ENCODE peak calls at places on chromosomes 6 and 20, in nine cellular contexts. One of them, this sample, is unnamed.

GRCh38 chr6:34602318-34603111 is 46.4 kb upstream of the SPDEF start:
- DNase-seq in fibroblast of the aortic adventitia: no peak
- DNase-seq in endothelial cell: no peak
- DNase-seq in nucleus accumbens: no peak
- DNase-seq in AG10803: no peak
- DNase-seq in nephron progenitor cell: no peak
- DNase-seq in HT-29: peak
- DNase-seq in H7: no peak
- DNase-seq in astrocyte of the cerebellum: no peak
- DNase-seq in this sample: no peak

GRCh38 chr6:160269122-160269521 is 10.5 kb upstream of the SLC22A2 start:
- DNase-seq in nephron progenitor cell: no peak
- DNase-seq in nucleus accumbens: no peak
- DNase-seq in astrocyte of the cerebellum: no peak
- DNase-seq in HT-29: no peak
- DNase-seq in AG10803: no peak
- DNase-seq in H7: no peak
- DNase-seq in endothelial cell: no peak
- DNase-seq in fibroblast of the aortic adventitia: no peak
- DNase-seq in this sample: no peak

GRCh38 chr20:57841297-57841866 is 131.6 kb upstream of the PMEPA1 start:
- DNase-seq in nephron progenitor cell: no peak
- DNase-seq in astrocyte of the cerebellum: no peak
- DNase-seq in fibroblast of the aortic adventitia: no peak
- DNase-seq in HT-29: no peak
- DNase-seq in H7: no peak
- DNase-seq in nucleus accumbens: no peak
- DNase-seq in AG10803: no peak
- DNase-seq in endothelial cell: no peak
- DNase-seq in this sample: no peak

GRCh38 chr6:33205172-33206026 is 944 bp downstream of the HSD17B8 start:
- DNase-seq in AG10803: peak
- DNase-seq in fibroblast of the aortic adventitia: no peak
- DNase-seq in H7: peak
- DNase-seq in HT-29: peak
- DNase-seq in nucleus accumbens: no peak
- DNase-seq in astrocyte of the cerebellum: no peak
- DNase-seq in endothelial cell: no peak
- DNase-seq in nephron progenitor cell: no peak
- DNase-seq in this sample: no peak

GRCh38 chr6:2448826-2449571 is 203.6 kb upstream of the GMDS start:
- DNase-seq in endothelial cell: peak
- DNase-seq in HT-29: peak
- DNase-seq in nephron progenitor cell: peak
- DNase-seq in astrocyte of the cerebellum: peak
- DNase-seq in H7: peak
- DNase-seq in AG10803: peak
- DNase-seq in fibroblast of the aortic adventitia: peak
- DNase-seq in nucleus accumbens: no peak
- DNase-seq in this sample: peak

GRCh38 chr20:46651091-46651962 is at the start of gene SLC13A3:
- DNase-seq in HT-29: no peak
- DNase-seq in fibroblast of the aortic adventitia: no peak
- DNase-seq in astrocyte of the cerebellum: no peak
- DNase-seq in nucleus accumbens: no peak
- DNase-seq in nephron progenitor cell: peak
- DNase-seq in H7: peak
- DNase-seq in endothelial cell: peak
- DNase-seq in AG10803: no peak
- DNase-seq in this sample: no peak

GRCh38 chr6:78347191-78347916 is 520.0 kb upstream of the IRAK1BP1 start:
- DNase-seq in nucleus accumbens: no peak
- DNase-seq in H7: no peak
- DNase-seq in AG10803: no peak
- DNase-seq in HT-29: no peak
- DNase-seq in fibroblast of the aortic adventitia: no peak
- DNase-seq in astrocyte of the cerebellum: no peak
- DNase-seq in endothelial cell: no peak
- DNase-seq in nephron progenitor cell: no peak
- DNase-seq in this sample: no peak

GRCh38 chr20:63087236-63087871 is 80.6 kb upstream of the BHLHE23 start:
- DNase-seq in nucleus accumbens: no peak
- DNase-seq in endothelial cell: no peak
- DNase-seq in nephron progenitor cell: peak
- DNase-seq in H7: peak
- DNase-seq in HT-29: no peak
- DNase-seq in fibroblast of the aortic adventitia: no peak
- DNase-seq in AG10803: no peak
- DNase-seq in astrocyte of the cerebellum: no peak
- DNase-seq in this sample: no peak

GRCh38 chr6:6221829-6222535 is 98.5 kb downstream of the F13A1 start:
- DNase-seq in HT-29: peak
- DNase-seq in endothelial cell: peak
- DNase-seq in AG10803: no peak
- DNase-seq in nephron progenitor cell: peak
- DNase-seq in nucleus accumbens: no peak
- DNase-seq in fibroblast of the aortic adventitia: no peak
- DNase-seq in astrocyte of the cerebellum: no peak
- DNase-seq in H7: peak
- DNase-seq in this sample: peak

GRCh38 chr20:48064929-48065328 is 279.6 kb upstream of the SULF2 start:
- DNase-seq in endothelial cell: no peak
- DNase-seq in astrocyte of the cerebellum: no peak
- DNase-seq in nucleus accumbens: no peak
- DNase-seq in H7: no peak
- DNase-seq in AG10803: peak
- DNase-seq in nephron progenitor cell: no peak
- DNase-seq in HT-29: no peak
- DNase-seq in fibroblast of the aortic adventitia: peak
- DNase-seq in this sample: no peak

GRCh38 chr20:59765599-59766177 is 161.3 kb downstream of the PHACTR3 start:
- DNase-seq in astrocyte of the cerebellum: no peak
- DNase-seq in HT-29: peak
- DNase-seq in nucleus accumbens: no peak
- DNase-seq in nephron progenitor cell: peak
- DNase-seq in H7: peak
- DNase-seq in AG10803: no peak
- DNase-seq in fibroblast of the aortic adventitia: no peak
- DNase-seq in endothelial cell: peak
- DNase-seq in this sample: no peak

This sample was measured in HEK293T.